ENCODE peak calls at places on chromosomes 5 and 9, in six cellular contexts. M, G, W, K, P and U are unnamed samples.

GRCh38 chr5:173236531-173237501 is 1.8 kb upstream of the NKX2-5 start:
- DNase-seq in M (no peak), G (no peak), W (no peak), K (no peak), P (no peak), U (peak; percentile 70)

GRCh38 chr9:79129865-79130480 is 441.8 kb upstream of the TLE4 start:
- DNase-seq in M (peak; percentile 23), G (peak; percentile 9), W (peak; percentile 69), K (no peak), P (peak; percentile 81), U (peak; percentile 84)

GRCh38 chr5:61401726-61402125 is 69.7 kb downstream of the ZSWIM6 start:
- DNase-seq in M (no peak), G (no peak), W (peak; percentile 76), K (no peak), P (no peak), U (no peak)

GRCh38 chr9:124309665-124310064 is 51.9 kb downstream of the NEK6 start:
- DNase-seq in M (no peak), G (no peak), W (peak; percentile 98), K (no peak), P (peak; percentile 73), U (peak; percentile 87)

GRCh38 chr5:31270396-31270795 is 76.9 kb downstream of the CDH6 start:
- DNase-seq in M (no peak), G (no peak), W (peak; percentile 32), K (no peak), P (no peak), U (no peak)

GRCh38 chr5:105684799-105685198 is 1985.9 kb downstream of the EFNA5 start:
- DNase-seq in M (no peak), G (no peak), W (no peak), K (no peak), P (no peak), U (no peak)

GRCh38 chr9:93303806-93304573 is 120.1 kb downstream of the WNK2 start:
- DNase-seq in M (no peak), G (no peak), W (no peak), K (no peak), P (no peak), U (peak; percentile 35)

GRCh38 chr9:22537721-22538120 is 91.1 kb downstream of the DMRTA1 start:
- DNase-seq in M (no peak), G (no peak), W (no peak), K (no peak), P (no peak), U (no peak)

GRCh38 chr5:59187772-59188347 is 605.0 kb downstream of the RAB3C start:
- DNase-seq in M (no peak), G (no peak), W (peak; percentile 49), K (no peak), P (no peak), U (no peak)

GRCh38 chr5:23274156-23274555 is 233.3 kb upstream of the PRDM9 start:
- DNase-seq in M (no peak), G (no peak), W (no peak), K (no peak), P (no peak), U (no peak)

GRCh38 chr5:65199988-65200668 is 281.6 kb downstream of the ADAMTS6 start:
- DNase-seq in M (no peak), G (no peak), W (peak; percentile 68), K (no peak), P (no peak), U (no peak)

GRCh38 chr5:17067657-17068392 is 131.7 kb upstream of the MYO10 start:
- DNase-seq in M (no peak), G (no peak), W (no peak), K (no peak), P (no peak), U (no peak)

GRCh38 chr5:386432-387341 is 56.3 kb upstream of the EXOC3 start:
- DNase-seq in M (no peak), G (no peak), W (no peak), K (no peak), P (peak; percentile 17), U (peak; percentile 43)

GRCh38 chr5:104297076-104297475 is 734.5 kb upstream of the NUDT12 start:
- DNase-seq in M (no peak), G (no peak), W (no peak), K (no peak), P (no peak), U (no peak)

GRCh38 chr5:146662229-146662628 is 146.2 kb upstream of the GPR151 start:
- DNase-seq in M (no peak), G (no peak), W (no peak), K (no peak), P (no peak), U (no peak)

GRCh38 chr5:93145767-93146166 is 435.3 kb downstream of the NR2F1-AS1 start:
- DNase-seq in M (no peak), G (no peak), W (peak; percentile 29), K (no peak), P (no peak), U (no peak)

GRCh38 chr9:117958726-117959125 is 254.5 kb downstream of the TLR4 start:
- DNase-seq in M (no peak), G (no peak), W (no peak), K (no peak), P (no peak), U (peak; percentile 53)

GRCh38 chr5:92380069-92380770 is 997.1 kb upstream of the ARRDC3 start:
- DNase-seq in M (no peak), G (no peak), W (peak; percentile 6), K (no peak), P (no peak), U (no peak)

GRCh38 chr9:104864675-104865104 is 63.3 kb downstream of the ABCA1 start:
- DNase-seq in M (no peak), G (no peak), W (peak; percentile 83), K (no peak), P (no peak), U (no peak)

DNA sequence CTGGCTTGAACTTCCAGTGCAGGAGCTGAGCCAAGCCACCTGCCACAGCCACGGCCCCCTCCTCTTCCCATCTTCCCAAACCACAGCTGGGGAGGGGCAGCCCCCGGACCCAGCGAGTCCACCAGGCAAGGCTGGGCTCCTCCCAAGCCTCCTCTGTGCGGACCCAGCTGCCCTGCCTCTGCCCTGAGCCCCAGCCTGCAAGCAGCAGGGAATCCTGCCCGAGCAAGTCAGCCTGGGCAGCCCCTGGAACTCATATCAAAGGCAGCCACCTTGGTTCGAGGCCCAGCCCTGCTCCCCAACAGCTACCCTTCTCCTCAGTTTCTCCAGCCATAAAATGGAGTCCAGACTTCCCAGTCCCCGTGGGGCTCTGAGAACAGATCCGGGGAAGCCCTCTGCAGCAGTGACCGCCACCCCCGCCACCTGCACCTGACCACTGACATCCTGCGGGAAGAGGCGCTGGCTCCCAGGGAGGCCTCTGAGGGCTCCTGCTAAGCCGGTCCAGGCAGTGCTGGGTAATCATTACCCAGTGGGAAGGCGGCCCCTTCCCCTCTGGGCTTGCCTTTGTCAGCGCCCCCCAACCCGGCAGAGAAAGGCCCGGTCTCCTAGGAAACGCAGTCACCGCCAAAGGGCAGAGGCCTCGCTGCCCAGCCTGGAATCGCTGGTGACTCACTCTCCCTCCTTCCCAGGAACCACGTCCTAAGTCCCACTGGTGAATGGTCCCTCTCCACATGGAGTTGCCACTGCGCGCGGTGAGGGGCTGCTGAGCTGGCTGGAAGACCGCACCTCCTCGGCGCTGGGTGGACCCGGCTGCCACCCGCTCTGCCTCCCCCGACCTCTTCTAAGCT is 1.5 kb downstream of the VAV2 start:
- DNase-seq in M (no peak), G (no peak), W (peak; percentile 91), K (no peak), P (peak; percentile 86), U (peak; percentile 72)
- H3K4me3 ChIP-seq in M (peak overlapping the region; percentile 70), G (peak overlapping the region; percentile 80), W (peak overlapping the region; percentile 85), K (no peak overlapping the region), P (peak overlapping the region; percentile 91), U (peak overlapping the region; percentile 85)

DNA sequence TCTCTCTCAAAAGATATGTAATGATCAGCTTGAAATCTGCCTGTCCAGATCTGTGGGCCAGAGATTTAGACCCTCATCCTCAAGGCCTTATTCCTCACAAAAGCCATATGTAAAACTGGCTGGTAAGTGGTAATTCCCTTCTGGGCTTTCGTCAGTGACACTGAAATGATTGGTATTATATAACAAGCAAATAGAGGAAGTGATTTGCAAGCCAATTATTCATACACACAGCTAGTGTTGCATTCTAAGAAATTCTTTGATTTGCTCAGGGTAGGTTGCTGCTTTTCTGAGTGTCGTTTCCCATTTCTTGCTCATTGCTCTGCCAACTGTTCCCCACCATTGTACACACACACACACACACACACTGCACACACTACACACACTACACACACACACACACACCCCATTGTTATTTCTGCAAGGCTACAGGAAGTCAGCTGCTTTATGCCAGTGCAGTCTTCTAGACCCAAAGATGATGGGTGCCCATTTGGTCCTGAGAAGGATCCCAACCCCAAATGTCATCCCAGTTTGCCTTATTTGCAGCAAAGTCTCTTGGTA is 76.8 kb downstream of the PRLR start:
- DNase-seq in M (no peak), G (no peak), W (no peak), K (no peak), P (no peak), U (no peak)
- H3K4me3 ChIP-seq in M (no peak overlapping the region), G (no peak overlapping the region), W (no peak overlapping the region), K (no peak overlapping the region), P (no peak overlapping the region), U (no peak overlapping the region)

GRCh38 chr9:132586830-132587483 is 4.6 kb downstream of the BARHL1 start:
- DNase-seq in M (no peak), G (no peak), W (no peak), K (no peak), P (no peak), U (peak; percentile 72)

GRCh38 chr9:132583584-132584304 is 1.3 kb downstream of the BARHL1 start:
- DNase-seq in M (no peak), G (no peak), W (no peak), K (no peak), P (no peak), U (no peak)

GRCh38 chr9:132585954-132586829 is 3.8 kb downstream of the BARHL1 start:
- DNase-seq in M (no peak), G (no peak), W (no peak), K (no peak), P (no peak), U (peak; percentile 63)

GRCh38 chr9:132582786-132583583 is 579 bp downstream of the BARHL1 start:
- DNase-seq in M (no peak), G (no peak), W (no peak), K (no peak), P (no peak), U (no peak)

DNA sequence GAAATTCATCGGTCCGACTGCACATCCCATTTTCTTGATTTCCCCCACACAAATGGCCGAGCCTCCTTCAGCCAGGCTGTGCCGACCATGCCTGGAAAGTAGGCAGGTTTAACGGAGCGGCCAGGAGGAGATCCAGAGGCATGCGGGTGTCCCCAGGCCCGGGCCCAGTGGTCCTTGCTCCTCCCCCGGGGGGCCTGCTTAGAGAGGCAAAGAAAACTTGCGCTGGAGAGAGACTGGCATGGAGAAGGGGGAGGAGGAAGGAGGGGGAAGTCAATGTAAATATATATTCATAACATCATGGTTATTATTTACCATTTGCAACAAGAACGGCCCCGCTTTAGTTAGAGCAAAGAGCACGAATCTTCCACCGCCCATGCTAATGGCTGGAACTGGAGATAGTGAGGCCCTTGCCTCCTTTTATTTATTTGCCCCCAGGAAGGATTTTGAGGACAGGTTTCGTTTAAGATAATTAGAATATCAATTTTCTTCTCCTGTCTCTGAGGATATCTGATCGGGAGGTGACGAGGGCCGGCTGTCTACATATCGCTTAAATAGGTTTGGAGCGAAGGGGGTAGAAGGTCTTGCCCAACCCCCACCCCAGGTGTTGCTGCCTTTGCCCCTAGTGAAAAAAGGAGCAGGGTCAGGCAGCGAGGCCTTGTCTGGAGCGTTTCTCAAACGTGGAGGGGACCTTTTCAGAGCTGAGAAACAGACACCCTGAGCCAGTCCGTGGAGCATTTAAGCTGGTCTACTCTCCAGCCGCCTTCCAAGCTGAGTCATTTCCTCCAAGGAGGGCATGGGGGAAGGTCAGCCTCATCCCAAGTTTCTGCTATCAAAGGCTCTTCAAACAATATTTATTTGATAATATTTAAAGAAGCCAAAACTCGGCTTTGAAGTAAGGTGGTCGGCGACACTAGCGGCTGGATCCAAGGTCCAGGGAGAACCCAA is 2.5 kb downstream of the BARHL1 start:
- DNase-seq in M (no peak), G (no peak), W (peak; percentile 34), K (no peak), P (no peak), U (peak; percentile 65)
- H3K4me3 ChIP-seq in M (no peak overlapping the region), G (no peak overlapping the region), W (no peak overlapping the region), K (no peak overlapping the region), P (no peak overlapping the region), U (no peak overlapping the region)

GRCh38 chr9:133004091-133005072 is 25.9 kb downstream of the GFI1B start:
- DNase-seq in M (no peak), G (no peak), W (no peak), K (no peak), P (no peak), U (peak; percentile 62)
- H3K4me3 ChIP-seq in M (no peak overlapping the region), G (no peak overlapping the region), W (no peak overlapping the region), K (no peak overlapping the region), P (no peak overlapping the region), U (no peak overlapping the region)